ENCODE peak calls at places on chromosomes 3 and 15, in seven cellular contexts. R is left lung, U is tibial artery, V is choroid plexus epithelial cell, D is lower lobe of right lung, P is endothelial cell, S is RWPE1. W is an unnamed sample.

GRCh38 chr3:53085476-53085875 is 39.6 kb upstream of the SFMBT1 start:
- DNase-seq in R (no peak), S (no peak), D (no peak), U (no peak), P (no peak), V (no peak), W (no peak)

GRCh38 chr3:147313513-147313912 is 92.8 kb downstream of the ZIC4 start:
- DNase-seq in R (no peak), U (no peak), V (no peak), S (no peak), D (no peak), P (no peak), W (no peak)

GRCh38 chr15:79059081-79059572 is 31.5 kb downstream of the RASGRF1 start:
- DNase-seq in P (no peak), D (no peak), R (no peak), U (no peak), V (no peak), S (no peak), W (no peak)

GRCh38 chr3:68057637-68058320 is 403.4 kb upstream of the SUCLG2 start:
- DNase-seq in S (no peak), U (no peak), P (no peak), R (no peak), V (no peak), D (no peak), W (no peak)

GRCh38 chr15:77612958-77613601 is 19.6 kb downstream of the LINGO1 start:
- DNase-seq in P (no peak), R (no peak), S (no peak), D (no peak), U (no peak), V (no peak), W (no peak)

GRCh38 chr3:188788621-188789081 is 383.1 kb upstream of the TPRG1 start:
- DNase-seq in S (peak), P (no peak), D (no peak), V (peak), R (no peak), U (no peak), W (no peak)

GRCh38 chr3:30311781-30312180 is 294.6 kb upstream of the TGFBR2 start:
- DNase-seq in V (no peak), D (peak), R (peak), S (no peak), U (no peak), P (no peak), W (peak)

GRCh38 chr15:31357148-31357547 is 30.5 kb downstream of the KLF13 start:
- DNase-seq in U (no peak), P (no peak), D (peak), S (no peak), R (no peak), V (no peak), W (no peak)

GRCh38 chr3:53149699-53150098 is 11.3 kb upstream of the PRKCD start:
- DNase-seq in S (no peak), V (no peak), P (no peak), D (no peak), R (no peak), U (no peak), W (no peak)

GRCh38 chr3:46427929-46428833 is 21.1 kb downstream of the CCRL2 start:
- DNase-seq in D (no peak), P (no peak), V (no peak), U (no peak), R (no peak), S (no peak), W (no peak)

GRCh38 chr3:59338934-59339333 is 289.1 kb upstream of the CFAP20DC start:
- DNase-seq in P (no peak), D (no peak), S (no peak), V (no peak), U (no peak), R (no peak), W (no peak)

GRCh38 chr3:11186318-11186692 is 32.0 kb downstream of the HRH1 start:
- DNase-seq in S (no peak), V (no peak), P (no peak), R (no peak), U (no peak), D (no peak), W (no peak)

GRCh38 chr15:99658000-99658399 is 75.2 kb downstream of the LYSMD4 start:
- DNase-seq in S (no peak), D (no peak), R (no peak), P (no peak), V (no peak), U (no peak), W (no peak)

GRCh38 chr3:11482024-11482423 is 161.7 kb downstream of the VGLL4 start:
- DNase-seq in D (no peak), V (peak), P (no peak), U (peak), S (no peak), R (no peak), W (peak)

GRCh38 chr3:115148142-115148790 is 1.2 kb upstream of the ZBTB20 start:
- DNase-seq in R (no peak), S (no peak), U (no peak), P (no peak), D (no peak), V (peak), W (no peak)

GRCh38 chr15:66765478-66766281 is 63.6 kb downstream of the SMAD6 start:
- DNase-seq in U (no peak), D (peak), R (no peak), P (no peak), V (no peak), S (peak), W (peak)

GRCh38 chr3:52444860-52445793 is at the start of gene SEMA3G:
- DNase-seq in U (peak), R (peak), D (peak), S (peak), P (peak), V (peak), W (peak)

GRCh38 chr3:24956613-24957012 is 462.0 kb upstream of the THRB start:
- DNase-seq in S (no peak), U (no peak), P (peak), R (no peak), V (no peak), D (no peak), W (no peak)

GRCh38 chr15:85024509-85025336 is 43.1 kb downstream of the PDE8A start:
- DNase-seq in U (no peak), R (no peak), V (peak), S (peak), D (no peak), P (no peak), W (no peak)

GRCh38 chr15:56058986-56059385 is 65.6 kb upstream of the NEDD4 start:
- DNase-seq in R (no peak), P (no peak), D (no peak), U (no peak), S (no peak), V (peak), W (no peak)

GRCh38 chr3:129345971-129346370 is 67.3 kb downstream of the HMCES start:
- DNase-seq in S (no peak), V (peak), D (no peak), R (no peak), U (no peak), P (no peak), W (no peak)

GRCh38 chr15:29924750-29925149 is 102.5 kb upstream of the TJP1 start:
- DNase-seq in U (no peak), P (peak), S (peak), V (peak), R (no peak), D (peak), W (no peak)

GRCh38 chr3:42262525-42262924 is 3.5 kb downstream of the CCK start:
- DNase-seq in D (no peak), P (no peak), U (no peak), S (peak), V (peak), R (no peak), W (no peak)

GRCh38 chr15:101003706-101004105 is 84.5 kb downstream of the LRRK1 start:
- DNase-seq in S (no peak), U (no peak), V (no peak), R (no peak), P (no peak), D (no peak), W (peak)

GRCh38 chr3:74273555-74274402 is 340.7 kb downstream of the CNTN3 start:
- DNase-seq in D (no peak), U (no peak), V (no peak), R (no peak), S (no peak), P (no peak), W (no peak)

GRCh38 chr3:4680881-4681300 is 187.7 kb downstream of the ITPR1 start:
- DNase-seq in S (no peak), P (no peak), R (no peak), V (peak), U (no peak), D (no peak), W (no peak)

GRCh38 chr3:12931273-12931905 is 90.0 kb upstream of the RPL32 start:
- DNase-seq in P (no peak), U (no peak), D (no peak), V (no peak), S (no peak), R (no peak), W (no peak)
- TF ChIP-seq CTCF in P (no peak), U (no peak), D (no peak), V (no peak), S (no peak), R (no peak), W (no peak)

GRCh38 chr15:92683511-92683834 is 27.9 kb upstream of the FAM174B start:
- DNase-seq in R (no peak), S (no peak), P (peak), D (no peak), U (no peak), V (peak), W (peak)
- TF ChIP-seq CTCF in R (peak), S (no peak), P (peak), D (peak), U (peak), V (peak), W (peak)

GRCh38 chr15:83365370-83365938 is 81.0 kb upstream of the BNC1 start:
- DNase-seq in V (peak), U (peak), S (peak), D (peak), R (peak), P (peak), W (no peak)
- TF ChIP-seq CTCF in V (no peak), U (no peak), S (no peak), D (no peak), R (no peak), P (no peak), W (no peak)

GRCh38 chr15:60591491-60592385 is 112.8 kb upstream of the ICE2 start:
- DNase-seq in R (peak), P (peak), U (peak), D (peak), V (no peak), S (peak), W (peak)

GRCh38 chr15:60594071-60594470 is 115.1 kb upstream of the ICE2 start:
- DNase-seq in V (no peak), D (no peak), U (no peak), S (no peak), P (no peak), R (no peak), W (no peak)

GRCh38 chr15:60589728-60590127 is 110.8 kb upstream of the ICE2 start:
- DNase-seq in R (no peak), P (no peak), D (no peak), U (no peak), S (no peak), V (no peak), W (no peak)

GRCh38 chr15:60590935-60591490 is 112.1 kb upstream of the ICE2 start:
- DNase-seq in V (peak), P (peak), D (peak), U (peak), S (peak), R (peak), W (peak)

DNA sequence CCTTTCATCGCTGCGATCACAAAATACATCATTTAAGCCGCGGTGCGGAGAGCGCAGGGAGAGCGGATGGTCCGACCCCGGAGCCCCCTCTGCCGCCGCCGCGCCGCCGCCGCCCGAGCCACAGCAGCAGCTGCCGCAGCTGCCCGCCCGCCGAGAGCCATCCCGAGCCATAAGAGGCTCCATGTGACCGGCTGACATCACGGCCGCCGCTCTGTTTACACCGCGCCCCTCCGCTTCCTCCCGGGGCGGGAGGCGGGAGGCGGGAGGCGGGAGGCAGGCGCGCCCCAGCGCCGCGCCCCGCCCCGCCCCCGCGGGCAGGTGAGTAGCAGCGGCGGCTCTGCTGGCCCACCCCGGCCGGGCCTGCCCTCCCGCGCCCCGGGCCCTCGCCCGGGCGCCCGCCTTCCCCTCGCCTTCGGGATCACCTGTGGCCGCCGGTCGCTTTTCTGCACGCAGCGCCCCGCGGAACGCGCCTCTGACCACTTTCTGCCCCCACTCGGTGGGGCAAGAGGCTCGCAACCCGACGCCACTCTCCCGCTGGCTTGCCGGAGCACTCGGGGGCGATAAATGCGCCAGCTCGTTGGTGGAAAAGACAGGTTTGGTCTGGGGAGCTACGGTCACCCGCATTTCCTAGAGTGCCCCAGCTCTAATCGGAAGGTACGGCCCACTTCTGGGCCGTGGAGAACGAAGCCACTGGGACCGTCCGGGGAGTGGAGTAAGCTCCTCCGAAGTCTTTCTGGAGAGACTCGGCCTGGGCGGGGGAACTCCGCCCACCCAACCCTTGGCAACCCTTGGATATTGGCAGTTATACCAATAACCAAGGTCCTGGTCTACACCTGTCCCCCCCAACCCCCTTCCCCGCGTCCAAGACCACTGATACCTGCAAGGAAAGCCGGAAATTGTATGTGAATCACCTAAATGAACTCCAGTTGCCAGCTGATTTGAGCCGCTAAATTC is 113.7 kb upstream of the ICE2 start:
- DNase-seq in D (peak), P (peak), R (peak), U (peak), S (peak), V (peak), W (peak)
- TF ChIP-seq CTCF in D (peak), P (peak), R (no peak), U (peak), S (peak), V (peak), W (no peak)

DNA sequence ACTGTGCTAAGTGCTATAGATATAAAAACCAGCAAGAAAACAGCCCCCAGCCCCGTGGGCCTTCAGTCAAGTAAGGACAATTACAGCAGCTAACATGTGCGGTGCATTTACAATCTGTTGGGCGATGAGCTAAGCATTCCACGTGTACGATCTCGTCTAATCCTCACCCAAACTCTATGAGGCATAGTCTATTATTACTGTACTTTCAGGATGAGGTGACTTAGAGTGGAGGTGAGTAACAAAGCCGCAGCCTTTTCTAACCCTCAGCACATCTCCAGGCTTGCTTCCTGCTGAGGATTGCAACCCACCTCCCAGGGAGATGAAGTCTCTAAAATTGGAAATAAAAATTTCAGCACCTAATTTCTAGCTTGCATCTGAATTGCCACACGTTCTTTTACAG is 53.2 kb upstream of the MCF2L2 start:
- DNase-seq in V (peak), R (no peak), S (peak), U (no peak), D (no peak), P (no peak), W (no peak)
- TF ChIP-seq CTCF in V (no peak), R (no peak), S (no peak), U (no peak), D (no peak), P (no peak), W (no peak)

GRCh38 chr3:134299185-134299887 is 48.7 kb upstream of the RYK start:
- DNase-seq in R (no peak), V (peak), U (no peak), D (no peak), S (no peak), P (no peak), W (no peak)
- TF ChIP-seq CTCF in R (no peak), V (peak), U (peak), D (no peak), S (peak), P (no peak), W (no peak)

GRCh38 chr15:42094512-42094963 is at the start of gene PLA2G4D:
- DNase-seq in V (no peak), U (no peak), S (no peak), P (no peak), R (peak), D (peak), W (no peak)
- TF ChIP-seq CTCF in V (no peak), U (no peak), S (no peak), P (no peak), R (no peak), D (no peak), W (no peak)